ENCODE peak calls at places on chromosomes 11 and 22, in five cellular contexts. One of them, this sample, is unnamed.

GRCh38 chr11:103441021-103441420 is 331.8 kb downstream of the DYNC2H1 start:
- DNase-seq in GF-D8: no peak
- DNase-seq in Right ventricle myocardium inferior: no peak
- DNase-seq in coronary artery: no peak
- DNase-seq in T-helper 17 cell: no peak
- DNase-seq in this sample: no peak

GRCh38 chr11:59560290-59560701 is 49.0 kb downstream of the OR4D9 start:
- DNase-seq in GF-D8: peak; percentile 36
- DNase-seq in Right ventricle myocardium inferior: no peak
- DNase-seq in coronary artery: peak; percentile 78
- DNase-seq in T-helper 17 cell: peak; percentile 26
- DNase-seq in this sample: peak; percentile 66

GRCh38 chr22:26416670-26417270 is 12.3 kb upstream of the ASPHD2 start:
- DNase-seq in GF-D8: no peak
- DNase-seq in Right ventricle myocardium inferior: no peak
- DNase-seq in coronary artery: no peak
- DNase-seq in T-helper 17 cell: no peak
- DNase-seq in this sample: no peak

GRCh38 chr11:126311464-126312291 is 7.8 kb downstream of the DCPS start:
- DNase-seq in GF-D8: peak; percentile 100
- DNase-seq in Right ventricle myocardium inferior: no peak
- DNase-seq in coronary artery: no peak
- DNase-seq in T-helper 17 cell: no peak
- DNase-seq in this sample: no peak

GRCh38 chr11:63909621-63910506 is 7.1 kb downstream of the RCOR2 start:
- DNase-seq in GF-D8: no peak
- DNase-seq in Right ventricle myocardium inferior: peak; percentile 34
- DNase-seq in coronary artery: no peak
- DNase-seq in T-helper 17 cell: no peak
- DNase-seq in this sample: no peak

GRCh38 chr11:47617417-47617809 is 23.2 kb upstream of the C1QTNF4 start:
- DNase-seq in GF-D8: no peak
- DNase-seq in Right ventricle myocardium inferior: no peak
- DNase-seq in coronary artery: no peak
- DNase-seq in T-helper 17 cell: no peak
- DNase-seq in this sample: no peak

GRCh38 chr11:8056810-8057463 is 24.1 kb upstream of the TUB start:
- DNase-seq in GF-D8: no peak
- DNase-seq in Right ventricle myocardium inferior: peak; percentile 67
- DNase-seq in coronary artery: peak; percentile 80
- DNase-seq in T-helper 17 cell: no peak
- DNase-seq in this sample: no peak

GRCh38 chr11:859394-860131 is 16.9 kb downstream of the TSPAN4 start:
- DNase-seq in GF-D8: no peak
- DNase-seq in Right ventricle myocardium inferior: peak; percentile 89
- DNase-seq in coronary artery: no peak
- DNase-seq in T-helper 17 cell: no peak
- DNase-seq in this sample: no peak

GRCh38 chr11:112227002-112227401 is 774 bp downstream of the PTS start:
- DNase-seq in GF-D8: no peak
- DNase-seq in Right ventricle myocardium inferior: no peak
- DNase-seq in coronary artery: no peak
- DNase-seq in T-helper 17 cell: no peak
- DNase-seq in this sample: no peak

GRCh38 chr11:84747871-84748270 is 879.3 kb downstream of the DLG2 start:
- DNase-seq in GF-D8: peak; percentile 28
- DNase-seq in Right ventricle myocardium inferior: no peak
- DNase-seq in coronary artery: no peak
- DNase-seq in T-helper 17 cell: no peak
- DNase-seq in this sample: no peak

GRCh38 chr11:111745719-111746504 is 20.3 kb downstream of the PPP2R1B start:
- DNase-seq in GF-D8: no peak
- DNase-seq in Right ventricle myocardium inferior: no peak
- DNase-seq in coronary artery: no peak
- DNase-seq in T-helper 17 cell: no peak
- DNase-seq in this sample: no peak

GRCh38 chr22:30601464-30601863 is 5.5 kb upstream of the TCN2 start:
- DNase-seq in GF-D8: no peak
- DNase-seq in Right ventricle myocardium inferior: no peak
- DNase-seq in coronary artery: no peak
- DNase-seq in T-helper 17 cell: no peak
- DNase-seq in this sample: no peak

GRCh38 chr11:129896062-129896461 is 684 bp upstream of the NFRKB start:
- DNase-seq in GF-D8: peak; percentile 31
- DNase-seq in Right ventricle myocardium inferior: no peak
- DNase-seq in coronary artery: no peak
- DNase-seq in T-helper 17 cell: no peak
- DNase-seq in this sample: no peak

GRCh38 chr11:113991170-113991569 is 16.3 kb downstream of the HTR3A start:
- DNase-seq in GF-D8: no peak
- DNase-seq in Right ventricle myocardium inferior: no peak
- DNase-seq in coronary artery: no peak
- DNase-seq in T-helper 17 cell: no peak
- DNase-seq in this sample: no peak

GRCh38 chr11:71300187-71300586 is 47.8 kb upstream of the SHANK2 start:
- DNase-seq in GF-D8: no peak
- DNase-seq in Right ventricle myocardium inferior: no peak
- DNase-seq in coronary artery: peak; percentile 29
- DNase-seq in T-helper 17 cell: no peak
- DNase-seq in this sample: no peak

GRCh38 chr22:39308614-39309363 is 10.6 kb downstream of the RPL3 start:
- DNase-seq in GF-D8: no peak
- DNase-seq in Right ventricle myocardium inferior: peak; percentile 76
- DNase-seq in coronary artery: peak; percentile 89
- DNase-seq in T-helper 17 cell: no peak
- DNase-seq in this sample: no peak

GRCh38 chr22:46374663-46375474 is 39.4 kb downstream of the TRMU start:
- DNase-seq in GF-D8: no peak
- DNase-seq in Right ventricle myocardium inferior: no peak
- DNase-seq in coronary artery: no peak
- DNase-seq in T-helper 17 cell: no peak
- DNase-seq in this sample: no peak

GRCh38 chr22:37427711-37428635 is 694 bp upstream of the ELFN2 start:
- DNase-seq in GF-D8: no peak
- DNase-seq in Right ventricle myocardium inferior: no peak
- DNase-seq in coronary artery: no peak
- DNase-seq in T-helper 17 cell: no peak
- DNase-seq in this sample: no peak

GRCh38 chr22:45334068-45334467 is 24.3 kb downstream of the FAM118A start:
- DNase-seq in GF-D8: no peak
- DNase-seq in Right ventricle myocardium inferior: no peak
- DNase-seq in coronary artery: no peak
- DNase-seq in T-helper 17 cell: no peak
- DNase-seq in this sample: no peak

GRCh38 chr22:37234736-37235711 is 9.0 kb downstream of the RAC2 start:
- DNase-seq in GF-D8: no peak
- DNase-seq in Right ventricle myocardium inferior: no peak
- DNase-seq in coronary artery: no peak
- DNase-seq in T-helper 17 cell: no peak
- DNase-seq in this sample: no peak

GRCh38 chr11:72703281-72704008 is 29.2 kb upstream of the PDE2A start:
- DNase-seq in GF-D8: no peak
- DNase-seq in Right ventricle myocardium inferior: peak; percentile 90
- DNase-seq in coronary artery: no peak
- DNase-seq in T-helper 17 cell: no peak
- DNase-seq in this sample: no peak

GRCh38 chr22:40951795-40952602 is 821 bp downstream of the RBX1 start:
- DNase-seq in GF-D8: no peak
- DNase-seq in Right ventricle myocardium inferior: no peak
- DNase-seq in coronary artery: no peak
- DNase-seq in T-helper 17 cell: no peak
- DNase-seq in this sample: no peak

GRCh38 chr11:35458846-35459245 is 39.5 kb upstream of the SLC1A2 start:
- DNase-seq in GF-D8: no peak
- DNase-seq in Right ventricle myocardium inferior: no peak
- DNase-seq in coronary artery: no peak
- DNase-seq in T-helper 17 cell: no peak
- DNase-seq in this sample: no peak

This sample was measured in natural killer cell.